ENCODE peak calls at places on chromosomes 16 and 17, in nine cellular contexts. Q is activated naive CD4-positive, alpha-beta T cell; V is AG04449; U is EL; H is fibroblast of lung; D is stimulated activated CD8-positive, alpha-beta memory T cell treated with anti-CD3 and anti-CD28 coated beads, Interleukin-2, amount 100 ng/mL, for 1 hour; W is hypothalamus; N is NCI-H69; L is GM19239. P is an unnamed sample.

GRCh38 chr17:12545877-12546513 is 119.7 kb upstream of the MYOCD start:
- DNase-seq in Q (no peak), D (no peak), U (peak), V (no peak), L (peak), H (peak), W (no peak), N (peak), P (peak)

GRCh38 chr17:330993-331701 is 21.5 kb downstream of the RPH3AL start:
- DNase-seq in W (no peak), V (no peak), U (no peak), Q (no peak), L (no peak), N (no peak), H (no peak), D (no peak), P (no peak)

GRCh38 chr16:86913886-86914285 is 335.5 kb downstream of the FOXL1 start:
- DNase-seq in V (no peak), W (no peak), N (no peak), H (no peak), U (no peak), D (no peak), L (no peak), Q (no peak), P (no peak)

GRCh38 chr17:40605301-40605700 is 40.0 kb upstream of the CCR7 start:
- DNase-seq in U (no peak), D (no peak), N (no peak), V (no peak), L (no peak), Q (no peak), W (no peak), H (no peak), P (no peak)

GRCh38 chr17:30379303-30380105 is 777 bp downstream of the CPD start:
- DNase-seq in H (no peak), L (no peak), N (peak), U (peak), V (no peak), D (no peak), Q (no peak), W (no peak), P (no peak)

GRCh38 chr17:34758747-34759146 is 179.4 kb downstream of the TMEM132E start:
- DNase-seq in Q (no peak), N (peak), V (no peak), H (no peak), W (no peak), L (no peak), U (no peak), D (no peak), P (no peak)

GRCh38 chr17:8696951-8697745 is 47.5 kb downstream of the CCDC42 start:
- DNase-seq in U (peak), L (no peak), D (no peak), V (peak), H (peak), Q (no peak), W (no peak), N (no peak), P (peak)

GRCh38 chr17:13113821-13114525 is 96.1 kb upstream of the ELAC2 start:
- DNase-seq in U (no peak), Q (no peak), W (no peak), D (no peak), N (no peak), L (no peak), H (no peak), V (no peak), P (no peak)

GRCh38 chr17:50107790-50108414 is 12.8 kb downstream of the PDK2 start:
- DNase-seq in H (peak), N (no peak), L (no peak), Q (no peak), W (no peak), D (no peak), V (peak), U (peak), P (peak)

GRCh38 chr16:83066011-83066410 is 439.2 kb downstream of the CDH13 start:
- DNase-seq in N (no peak), V (no peak), Q (no peak), H (no peak), W (no peak), D (no peak), U (no peak), L (no peak), P (no peak)

GRCh38 chr16:86906608-86907007 is 328.3 kb downstream of the FOXL1 start:
- DNase-seq in W (no peak), N (no peak), H (no peak), D (no peak), Q (no peak), L (no peak), U (no peak), V (no peak), P (no peak)

GRCh38 chr17:43669971-43670644 is 8.4 kb upstream of the MEOX1 start:
- DNase-seq in L (no peak), W (no peak), N (peak), D (no peak), Q (no peak), V (no peak), U (no peak), H (peak), P (no peak)

GRCh38 chr16:49483251-49483650 is 109.6 kb downstream of the C16orf78 start:
- DNase-seq in V (no peak), H (no peak), D (no peak), L (no peak), W (no peak), N (no peak), U (no peak), Q (no peak), P (no peak)

GRCh38 chr16:86137359-86137758 is 238.4 kb downstream of the IRF8 start:
- DNase-seq in V (no peak), W (no peak), N (no peak), L (no peak), D (no peak), U (no peak), H (no peak), Q (no peak), P (no peak)

GRCh38 chr17:17514993-17515920 is 19.1 kb upstream of the RASD1 start:
- DNase-seq in V (peak), D (no peak), Q (no peak), U (peak), H (peak), N (no peak), L (no peak), W (no peak), P (peak)

GRCh38 chr17:4520881-4521600 is 22.4 kb downstream of the SPNS2 start:
- DNase-seq in U (no peak), D (no peak), V (no peak), Q (no peak), N (no peak), L (no peak), W (no peak), H (no peak), P (peak)

GRCh38 chr17:77178586-77178985 is 37.8 kb downstream of the SEC14L1 start:
- DNase-seq in H (no peak), W (no peak), D (no peak), V (no peak), N (peak), Q (no peak), L (no peak), U (no peak), P (no peak)

GRCh38 chr17:67557921-67558320 is 159.8 kb upstream of the NOL11 start:
- DNase-seq in L (no peak), W (no peak), H (no peak), V (peak), N (no peak), D (no peak), Q (no peak), U (no peak), P (peak)

GRCh38 chr16:70348991-70349390 is 2.3 kb downstream of the DDX19A start:
- DNase-seq in Q (no peak), L (no peak), N (no peak), V (no peak), U (no peak), D (no peak), H (no peak), W (no peak), P (peak)

GRCh38 chr16:87713469-87714229 is 52.1 kb downstream of the KLHDC4 start:
- DNase-seq in U (no peak), H (no peak), L (no peak), Q (no peak), W (no peak), V (no peak), N (no peak), D (peak), P (no peak)

GRCh38 chr17:75271955-75272847 is 1.2 kb upstream of the MIF4GD start:
- DNase-seq in U (peak), D (no peak), H (peak), V (no peak), N (peak), W (no peak), Q (no peak), L (peak), P (peak)

GRCh38 chr16:87895641-87896141 is 26.4 kb upstream of the SLC7A5 start:
- DNase-seq in U (peak), L (peak), Q (peak), N (no peak), D (peak), H (peak), W (no peak), V (no peak), P (peak)

GRCh38 chr17:1787301-1787902 is 25.5 kb downstream of the SERPINF1 start:
- DNase-seq in Q (no peak), D (no peak), N (no peak), V (peak), H (peak), W (no peak), U (peak), L (no peak), P (peak)

GRCh38 chr16:4330277-4330882 is 14.5 kb downstream of the GLIS2 start:
- DNase-seq in Q (peak), D (peak), U (peak), W (peak), L (peak), V (no peak), N (peak), H (peak), P (peak)

GRCh38 chr17:39231587-39232551 is 6.1 kb upstream of the STAC2 start:
- DNase-seq in Q (peak), V (no peak), D (peak), N (peak), L (peak), U (peak), W (no peak), H (peak), P (peak)

GRCh38 chr16:56237451-56237930 is 46.2 kb downstream of the GNAO1 start:
- DNase-seq in W (no peak), Q (no peak), V (no peak), N (no peak), H (no peak), L (no peak), D (no peak), U (no peak), P (no peak)

GRCh38 chr16:89918453-89919347 is at the start of gene MC1R:
- DNase-seq in H (peak), L (peak), U (peak), W (no peak), D (no peak), V (no peak), N (peak), Q (no peak), P (no peak)

GRCh38 chr17:76506408-76507328 is 5.4 kb upstream of the RHBDF2 start:
- DNase-seq in L (peak), D (peak), U (peak), W (peak), H (peak), N (peak), V (no peak), Q (peak), P (peak)

GRCh38 chr16:52515068-52515671 is 31.8 kb downstream of the TOX3 start:
- DNase-seq in U (no peak), D (no peak), N (peak), L (no peak), W (no peak), Q (no peak), H (no peak), V (no peak), P (no peak)